ENCODE peak calls at places on chromosomes 1 and 21, in four cellular contexts. U is K562, Y is SK-N-SH, V is HepG2. Z is an unnamed sample. For H3K27me3, the result is how much of the 10 kb centered on the place peaks cover.

GRCh38 chr21:16185766-16186165 is 456.0 kb downstream of the USP25 start:
- DNase-seq in V (no peak), U (no peak), Y (no peak), Z (no peak)

GRCh38 chr1:225486856-225487255 is 59.0 kb upstream of the LBR start:
- DNase-seq in U (no peak), Y (no peak), V (no peak), Z (no peak)

GRCh38 chr21:28856588-28857250 is 136.0 kb downstream of the LTN1 start:
- DNase-seq in Y (no peak), U (no peak), V (peak), Z (no peak)

GRCh38 chr1:1892763-1893120 is 1.9 kb upstream of the GNB1 start:
- DNase-seq in U (no peak), Y (no peak), V (no peak), Z (no peak)

GRCh38 chr1:91864017-91864700 is 21.8 kb downstream of the TGFBR3 start:
- DNase-seq in V (no peak), U (no peak), Y (no peak), Z (no peak)

GRCh38 chr1:178575611-178576331 is 62.9 kb downstream of the TEX35 start:
- DNase-seq in Y (no peak), U (no peak), V (no peak), Z (no peak)

GRCh38 chr1:198151688-198152087 is 5.1 kb upstream of the NEK7 start:
- DNase-seq in Y (no peak), U (no peak), V (no peak), Z (no peak)

GRCh38 chr1:160451119-160451858 is 50.9 kb downstream of the VANGL2 start:
- DNase-seq in U (no peak), V (no peak), Y (no peak), Z (no peak)

GRCh38 chr1:243751506-243751905 is 98.5 kb downstream of the AKT3 start:
- DNase-seq in V (no peak), U (no peak), Y (no peak), Z (no peak)

GRCh38 chr21:29302340-29302991 is 3.7 kb downstream of the BACH1 start:
- DNase-seq in V (no peak), Y (no peak), U (no peak), Z (peak)

GRCh38 chr1:207049974-207050391 is 1.0 kb downstream of the YOD1 start:
- DNase-seq in Y (peak), U (peak), V (peak), Z (peak)

GRCh38 chr1:205536759-205537361 is 32.4 kb downstream of the CDK18 start:
- DNase-seq in V (no peak), U (no peak), Y (no peak), Z (no peak)

DNA sequence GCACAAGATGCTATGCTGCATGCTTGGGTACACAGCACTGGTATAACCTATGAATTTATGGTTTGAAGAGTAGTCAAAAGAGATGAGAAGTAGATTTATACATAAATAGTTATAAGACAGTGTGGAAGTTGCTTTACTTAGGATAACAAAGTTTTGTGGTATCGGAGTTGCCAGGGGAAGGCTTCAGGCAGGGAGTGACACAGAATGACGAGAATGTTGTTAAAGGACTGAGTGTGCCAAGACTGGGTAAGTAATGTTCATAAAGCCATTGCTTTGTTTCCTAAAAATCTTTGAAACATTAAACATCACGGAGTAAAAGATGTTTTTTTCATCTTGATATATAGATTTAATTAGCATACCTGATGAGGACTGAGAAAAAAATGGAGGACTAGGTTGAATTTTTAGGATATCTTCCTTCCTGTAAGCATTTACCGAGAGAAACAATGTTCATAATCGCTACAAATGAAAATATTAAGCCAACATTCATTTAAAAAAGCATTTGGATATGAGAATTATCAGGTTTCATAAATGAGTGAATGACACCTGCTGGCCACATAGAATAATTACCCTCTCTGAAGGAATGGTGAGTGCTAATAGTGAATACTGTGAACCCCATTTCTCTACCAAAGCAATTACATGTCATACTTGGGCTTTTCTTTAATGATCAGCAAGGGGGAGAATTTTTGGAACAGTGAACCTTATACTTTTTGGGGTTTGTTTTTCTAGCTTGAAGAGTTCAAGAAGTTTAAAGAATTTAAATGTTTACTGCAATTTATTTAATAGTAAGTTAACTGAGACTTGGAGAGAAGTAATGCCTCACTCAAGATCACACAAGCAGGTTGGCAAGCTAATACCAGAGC is 28.4 kb downstream of the EXTL2 start:
- DNase-seq in Y (peak), U (peak), V (peak), Z (peak)
- TF ChIP-seq GABPA in Y (no peak), U (no peak), V (no peak), Z (no peak)

DNA sequence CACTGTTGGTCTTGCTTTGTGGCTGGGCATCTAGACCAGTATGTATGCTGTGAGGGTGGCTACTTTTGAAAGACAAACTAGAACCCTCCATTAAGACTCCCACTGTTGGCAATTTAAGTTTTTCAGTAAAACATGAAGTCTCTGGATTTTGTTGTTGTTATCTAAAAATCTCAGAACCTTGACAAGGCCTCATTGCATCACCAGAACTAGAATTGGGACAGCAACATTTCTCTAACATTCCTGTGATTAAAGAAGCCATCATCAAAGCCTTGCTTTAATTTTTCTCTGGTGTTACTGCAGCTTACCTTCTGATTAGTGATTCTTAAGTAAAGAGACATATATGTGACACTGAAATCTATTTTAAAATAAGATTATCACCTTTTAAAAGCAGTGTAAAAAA is 4.5 kb downstream of the TRIM67 start:
- DNase-seq in Y (no peak), V (no peak), U (no peak), Z (no peak)
- H3K27me3 ChIP-seq in Y (under half), V (under half), U (under half), Z (under half)

GRCh38 chr1:67264899-67265298 is 42.8 kb upstream of the IL12RB2 start:
- DNase-seq in U (no peak), Y (no peak), V (no peak), Z (no peak)

GRCh38 chr1:67257173-67257535 is 50.5 kb upstream of the IL12RB2 start:
- DNase-seq in Y (no peak), U (no peak), V (no peak), Z (no peak)

GRCh38 chr1:67262735-67263134 is 44.9 kb upstream of the IL12RB2 start:
- DNase-seq in U (no peak), V (no peak), Y (no peak), Z (no peak)

GRCh38 chr1:67264152-67264551 is 43.5 kb upstream of the IL12RB2 start:
- DNase-seq in V (no peak), U (no peak), Y (no peak), Z (no peak)

GRCh38 chr1:67261646-67262045 is 46.0 kb upstream of the IL12RB2 start:
- DNase-seq in Y (no peak), U (no peak), V (no peak), Z (no peak)
- TF ChIP-seq CTCF in Y (no peak), U (peak), V (no peak), Z (no peak)

GRCh38 chr1:41328780-41329640 is 32.2 kb upstream of the FOXO6 start:
- DNase-seq in V (no peak), Y (no peak), U (no peak), Z (no peak)

GRCh38 chr1:41333146-41333784 is 28.0 kb upstream of the FOXO6 start:
- DNase-seq in V (peak), Y (no peak), U (peak), Z (no peak)

GRCh38 chr1:41329662-41330587 is 31.3 kb upstream of the FOXO6 start:
- DNase-seq in U (no peak), Y (no peak), V (no peak), Z (no peak)

GRCh38 chr1:41331546-41331917 is 29.7 kb upstream of the FOXO6 start:
- DNase-seq in V (no peak), Y (no peak), U (no peak), Z (no peak)

DNA sequence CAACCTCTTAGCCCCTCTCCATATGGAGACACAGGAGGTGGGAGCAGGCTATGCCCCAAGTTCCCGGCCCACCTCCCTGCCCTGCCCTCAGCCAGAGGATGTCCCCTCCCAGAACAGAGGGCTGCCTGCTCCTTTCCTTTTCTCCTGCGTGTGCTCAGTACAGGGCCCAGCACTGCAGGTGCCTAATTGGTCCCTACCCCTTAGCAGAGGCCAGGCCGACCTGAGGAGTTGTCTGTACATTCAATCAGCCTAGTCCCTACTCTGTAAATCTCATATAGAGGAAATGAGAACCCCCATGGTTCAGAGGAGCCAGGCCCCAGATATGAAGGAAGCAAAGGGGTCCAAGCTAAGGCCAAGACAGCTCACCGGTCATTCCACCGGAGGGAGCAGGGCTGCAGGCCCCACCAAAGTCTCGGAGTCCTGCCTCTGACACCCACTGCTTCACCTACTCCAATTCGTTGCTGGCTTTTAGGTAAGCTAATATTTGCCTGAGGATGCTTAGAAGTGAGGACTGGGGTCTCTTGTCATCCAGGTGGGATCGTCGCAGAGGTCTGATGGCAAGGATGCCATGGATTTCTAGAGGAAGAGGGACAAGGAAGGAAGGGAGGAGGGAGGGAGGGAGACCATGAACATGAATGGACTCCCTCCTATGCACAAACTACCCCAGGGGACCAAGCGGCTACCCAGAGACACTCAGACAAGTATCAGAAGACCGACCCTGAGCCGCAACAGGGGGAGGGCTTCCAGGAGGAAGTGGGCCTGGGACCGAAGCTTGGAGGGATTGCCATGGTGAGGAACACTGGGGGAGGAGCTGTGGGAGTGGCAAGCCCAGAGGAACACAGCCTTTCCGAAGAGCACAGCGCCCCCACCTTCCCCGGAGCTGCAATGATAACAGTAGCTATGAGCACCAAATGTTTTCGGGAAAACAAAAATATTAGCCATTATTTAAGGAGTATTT is 30.4 kb upstream of the FOXO6 start:
- DNase-seq in V (no peak), Y (no peak), U (peak), Z (no peak)
- TF ChIP-seq GABPA in V (no peak), Y (no peak), U (no peak), Z (no peak)

GRCh38 chr1:228463009-228463558 is 24.1 kb upstream of the RNF187 start:
- DNase-seq in Y (no peak), V (no peak), U (no peak), Z (no peak)

GRCh38 chr1:228463559-228464455 is 23.4 kb upstream of the RNF187 start:
- DNase-seq in Y (peak), V (no peak), U (peak), Z (no peak)

GRCh38 chr1:228464487-228464983 is 22.6 kb upstream of the RNF187 start:
- DNase-seq in U (no peak), V (no peak), Y (peak), Z (no peak)

GRCh38 chr1:228460830-228461229 is 26.4 kb upstream of the RNF187 start:
- DNase-seq in U (no peak), V (no peak), Y (no peak), Z (no peak)

GRCh38 chr1:228462560-228462959 is 24.6 kb upstream of the RNF187 start:
- DNase-seq in Y (no peak), U (no peak), V (no peak), Z (no peak)
- H3K27me3 ChIP-seq in Y (under half), U (under half), V (under half), Z (half or more)

GRCh38 chr1:46512135-46512791 is 22.6 kb downstream of the DMBX1 start:
- DNase-seq in U (no peak), Y (no peak), V (no peak), Z (no peak)

GRCh38 chr1:46512792-46513190 is 23.2 kb downstream of the DMBX1 start:
- DNase-seq in Y (no peak), U (no peak), V (no peak), Z (no peak)

GRCh38 chr1:46515576-46515975 is 25.9 kb downstream of the DMBX1 start:
- DNase-seq in Y (no peak), U (no peak), V (no peak), Z (no peak)

GRCh38 chr1:46510998-46511365 is 21.3 kb downstream of the DMBX1 start:
- DNase-seq in V (no peak), Y (no peak), U (no peak), Z (no peak)

GRCh38 chr1:46513536-46513935 is 23.9 kb downstream of the DMBX1 start:
- DNase-seq in V (no peak), U (no peak), Y (no peak), Z (no peak)
- TF ChIP-seq CTCF in V (no peak), U (no peak), Y (no peak), Z (no peak)